ENCODE peak calls at places on chromosome 11, in five cellular contexts. One of them, this sample, is unnamed.
A peak's percentile ranks its signal among the peaks of the same experiment; 100 is the strongest.

GRCh38 chr11:63920870-63921417 is 4.0 kb upstream of the RCOR2 start:
- DNase-seq in IMR-90: no peak
- DNase-seq in SK-N-SH: no peak
- DNase-seq in K562: peak; percentile 73
- DNase-seq in GM12878: no peak
- DNase-seq in this sample: no peak

GRCh38 chr11:118609380-118610219 is 2.2 kb downstream of the PHLDB1 start:
- DNase-seq in IMR-90: peak; percentile 34
- DNase-seq in SK-N-SH: no peak
- DNase-seq in K562: peak; percentile 12
- DNase-seq in GM12878: no peak
- DNase-seq in this sample: no peak

GRCh38 chr11:57513911-57514537 is 1.5 kb downstream of the SLC43A1 start:
- DNase-seq in IMR-90: peak; percentile 33
- DNase-seq in SK-N-SH: peak; percentile 72
- DNase-seq in K562: peak; percentile 56
- DNase-seq in GM12878: no peak
- DNase-seq in this sample: no peak

GRCh38 chr11:63489879-63490278 is 1.1 kb downstream of the PLAAT5 start:
- DNase-seq in IMR-90: no peak
- DNase-seq in SK-N-SH: no peak
- DNase-seq in K562: no peak
- DNase-seq in GM12878: no peak
- DNase-seq in this sample: no peak

GRCh38 chr11:113182288-113182687 is 132.1 kb upstream of the TTC12 start:
- DNase-seq in IMR-90: no peak
- DNase-seq in SK-N-SH: no peak
- DNase-seq in K562: no peak
- DNase-seq in GM12878: no peak
- DNase-seq in this sample: no peak

GRCh38 chr11:66335531-66336233 is 552 bp downstream of the RIN1 start:
- DNase-seq in IMR-90: peak; percentile 59
- DNase-seq in SK-N-SH: peak; percentile 81
- DNase-seq in K562: no peak
- DNase-seq in GM12878: no peak
- DNase-seq in this sample: no peak

GRCh38 chr11:3942160-3942955 is 86.9 kb downstream of the STIM1 start:
- DNase-seq in IMR-90: no peak
- DNase-seq in SK-N-SH: no peak
- DNase-seq in K562: peak; percentile 35
- DNase-seq in GM12878: no peak
- DNase-seq in this sample: no peak

GRCh38 chr11:47714554-47715081 is 551 bp downstream of the AGBL2 start:
- DNase-seq in IMR-90: no peak
- DNase-seq in SK-N-SH: no peak
- DNase-seq in K562: no peak
- DNase-seq in GM12878: no peak
- DNase-seq in this sample: peak; percentile 11

GRCh38 chr11:105769627-105770026 is 159.8 kb downstream of the GRIA4 start:
- DNase-seq in IMR-90: no peak
- DNase-seq in SK-N-SH: no peak
- DNase-seq in K562: no peak
- DNase-seq in GM12878: no peak
- DNase-seq in this sample: no peak

GRCh38 chr11:11555228-11555627 is 66.6 kb downstream of the GALNT18 start:
- DNase-seq in IMR-90: no peak
- DNase-seq in SK-N-SH: peak; percentile 63
- DNase-seq in K562: no peak
- DNase-seq in GM12878: no peak
- DNase-seq in this sample: no peak

GRCh38 chr11:32333335-32333991 is 101.9 kb downstream of the WT1 start:
- DNase-seq in IMR-90: peak; percentile 24
- DNase-seq in SK-N-SH: peak; percentile 56
- DNase-seq in K562: no peak
- DNase-seq in GM12878: no peak
- DNase-seq in this sample: peak; percentile 73

GRCh38 chr11:91876746-91877145 is 347.9 kb upstream of the FAT3 start:
- DNase-seq in IMR-90: no peak
- DNase-seq in SK-N-SH: no peak
- DNase-seq in K562: no peak
- DNase-seq in GM12878: no peak
- DNase-seq in this sample: no peak

DNA sequence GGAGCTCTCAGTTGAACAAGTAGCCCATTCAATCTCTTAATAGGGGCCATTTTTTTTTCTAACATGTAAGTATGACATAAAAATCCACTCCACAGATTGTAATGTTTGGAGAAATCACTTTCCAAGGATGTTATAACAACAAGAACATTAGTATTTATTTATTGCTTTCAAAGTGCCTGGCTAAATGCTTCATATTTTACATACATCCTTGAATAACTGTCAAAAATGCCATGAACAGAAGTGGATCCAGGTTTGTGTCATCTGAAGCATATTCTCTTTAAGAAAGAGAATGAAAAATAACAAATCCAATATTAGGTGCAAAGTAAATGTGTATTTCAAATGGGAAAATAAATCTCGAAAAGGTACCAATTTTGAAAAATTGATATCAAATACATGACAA is 344.0 kb upstream of the FAT3 start:
- DNase-seq in IMR-90: no peak
- DNase-seq in SK-N-SH: no peak
- DNase-seq in K562: no peak
- DNase-seq in GM12878: no peak
- DNase-seq in this sample: no peak
- TF ChIP-seq CTCF in IMR-90: no peak
- TF ChIP-seq CTCF in SK-N-SH: no peak
- TF ChIP-seq CTCF in K562: no peak
- TF ChIP-seq CTCF in GM12878: no peak
- TF ChIP-seq CTCF in this sample: no peak

GRCh38 chr11:70029115-70029830 is 48.8 kb upstream of the ANO1 start:
- DNase-seq in IMR-90: no peak
- DNase-seq in SK-N-SH: no peak
- DNase-seq in K562: no peak
- DNase-seq in GM12878: no peak
- DNase-seq in this sample: no peak
- TF ChIP-seq RCOR1 in IMR-90: no peak
- TF ChIP-seq RCOR1 in SK-N-SH: no peak
- TF ChIP-seq RCOR1 in K562: no peak
- TF ChIP-seq RCOR1 in GM12878: no peak
- TF ChIP-seq RCOR1 in this sample: no peak

GRCh38 chr11:69943066-69943465 is 123.8 kb upstream of the FGF3 start:
- DNase-seq in IMR-90: no peak
- DNase-seq in SK-N-SH: no peak
- DNase-seq in K562: peak; percentile 53
- DNase-seq in GM12878: no peak
- DNase-seq in this sample: peak; percentile 51
- TF ChIP-seq CTCF in IMR-90: no peak
- TF ChIP-seq CTCF in SK-N-SH: peak; percentile 20
- TF ChIP-seq CTCF in K562: peak; percentile 57
- TF ChIP-seq CTCF in GM12878: peak; percentile 6
- TF ChIP-seq CTCF in this sample: peak; percentile 50

DNA sequence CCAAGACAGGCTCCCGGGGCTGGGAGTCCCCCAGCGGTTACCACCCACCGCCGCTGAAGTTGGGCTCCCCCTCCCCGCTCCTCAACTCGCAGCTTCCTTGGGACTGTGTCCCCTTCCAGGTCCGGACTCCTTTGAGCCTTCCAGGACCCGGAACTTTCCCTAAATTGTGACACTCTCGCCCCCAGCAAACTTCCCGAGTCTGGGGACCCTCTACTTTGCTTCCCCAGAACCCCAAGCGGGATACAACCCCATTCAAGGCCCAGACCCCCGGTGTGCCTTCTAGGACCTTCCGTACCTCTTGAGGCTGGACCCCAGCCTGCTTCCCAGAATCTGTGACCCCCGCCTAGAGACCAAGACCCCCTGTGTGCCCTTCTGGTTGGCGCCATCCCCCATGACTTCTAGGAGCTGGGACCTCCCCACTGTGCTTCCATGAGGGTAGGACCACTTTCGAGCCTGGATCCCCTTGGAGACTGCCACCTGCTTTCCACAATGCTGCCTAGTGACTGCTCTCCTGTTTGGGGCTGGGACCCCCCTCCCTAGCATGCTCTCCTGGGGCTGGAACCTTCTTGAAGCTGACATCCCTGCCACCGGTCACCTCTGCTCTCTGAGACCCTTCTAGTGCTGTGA is 602 bp downstream of the MYRF start:
- DNase-seq in IMR-90: no peak
- DNase-seq in SK-N-SH: no peak
- DNase-seq in K562: no peak
- DNase-seq in GM12878: no peak
- DNase-seq in this sample: no peak
- TF ChIP-seq RCOR1 in IMR-90: no peak
- TF ChIP-seq RCOR1 in SK-N-SH: no peak
- TF ChIP-seq RCOR1 in K562: no peak
- TF ChIP-seq RCOR1 in GM12878: no peak
- TF ChIP-seq RCOR1 in this sample: no peak

GRCh38 chr11:2691991-2692841 is 7.6 kb downstream of the KCNQ1OT1 start:
- DNase-seq in IMR-90: no peak
- DNase-seq in SK-N-SH: no peak
- DNase-seq in K562: no peak
- DNase-seq in GM12878: no peak
- DNase-seq in this sample: no peak
- TF ChIP-seq CTCF in IMR-90: peak; percentile 13
- TF ChIP-seq CTCF in SK-N-SH: peak; percentile 18
- TF ChIP-seq CTCF in K562: peak; percentile 47
- TF ChIP-seq CTCF in GM12878: peak; percentile 42
- TF ChIP-seq CTCF in this sample: peak; percentile 24

GRCh38 chr11:44625759-44626523 is 60.5 kb downstream of the CD82 start:
- DNase-seq in IMR-90: no peak
- DNase-seq in SK-N-SH: no peak
- DNase-seq in K562: no peak
- DNase-seq in GM12878: no peak
- DNase-seq in this sample: no peak
- TF ChIP-seq RCOR1 in IMR-90: no peak
- TF ChIP-seq RCOR1 in SK-N-SH: no peak
- TF ChIP-seq RCOR1 in K562: no peak
- TF ChIP-seq RCOR1 in GM12878: no peak
- TF ChIP-seq RCOR1 in this sample: no peak

This sample was measured in A549.